ENCODE peak calls at places on chromosomes 16 and 17, in ten cellular contexts. O is thoracic aorta; M is left ventricle myocardium inferior; J is WTC11; R is activated CD8-positive, alpha-beta T cell treated with anti-CD3 and anti-CD28 coated beads for 36 hours; W is epithelial cell of proximal tubule; N is RWPE1; G is H9; P is NB4; B is progenitor cell of endocrine pancreas. A is an unnamed sample.

GRCh38 chr17:78534492-78535284 is 42.5 kb downstream of the DNAH17 start:
- DNase-seq in W (no peak), J (no peak), O (no peak), G (no peak), M (no peak), P (no peak), R (no peak), B (no peak), N (no peak), A (no peak)

GRCh38 chr16:88713568-88714419 is 7.5 kb downstream of the CTU2 start:
- DNase-seq in N (no peak), J (no peak), G (no peak), B (no peak), O (no peak), W (no peak), R (no peak), P (no peak), M (no peak), A (no peak)

GRCh38 chr17:36936455-36936934 is 780 bp upstream of the LHX1 start:
- DNase-seq in R (no peak), W (no peak), J (peak), M (no peak), B (no peak), G (peak), P (no peak), O (no peak), N (no peak), A (no peak)

GRCh38 chr17:59572301-59572924 is 7.0 kb downstream of the DHX40 start:
- DNase-seq in N (no peak), M (no peak), R (peak), J (no peak), B (no peak), O (no peak), P (peak), G (no peak), W (no peak), A (no peak)

GRCh38 chr16:84754353-84754856 is 54.6 kb downstream of the USP10 start:
- DNase-seq in M (no peak), B (peak), J (peak), R (peak), O (peak), G (peak), N (peak), W (no peak), P (peak), A (no peak)

GRCh38 chr17:64778367-64779290 is 116.5 kb upstream of the SMURF2 start:
- DNase-seq in P (no peak), W (no peak), G (peak), J (peak), B (peak), R (peak), N (no peak), M (peak), O (no peak), A (no peak)

GRCh38 chr16:27386674-27387073 is 15.3 kb upstream of the IL21R start:
- DNase-seq in R (no peak), B (no peak), P (no peak), W (no peak), O (no peak), N (no peak), G (no peak), M (no peak), J (no peak), A (no peak)

GRCh38 chr17:41333098-41333497 is 17.5 kb downstream of the KRT33A start:
- DNase-seq in O (no peak), G (no peak), R (no peak), J (no peak), P (no peak), B (no peak), M (no peak), W (no peak), N (no peak), A (no peak)

GRCh38 chr16:89318871-89319627 is 101.5 kb downstream of the ZNF778 start:
- DNase-seq in W (no peak), N (no peak), G (no peak), B (no peak), J (no peak), M (no peak), P (no peak), O (no peak), R (no peak), A (no peak)

GRCh38 chr17:77507116-77507885 is 366.5 kb downstream of the SEC14L1 start:
- DNase-seq in W (no peak), M (no peak), G (peak), P (no peak), N (peak), J (peak), B (no peak), O (no peak), R (no peak), A (peak)

GRCh38 chr17:12021604-12022003 is 927 bp downstream of the MAP2K4 start:
- DNase-seq in O (no peak), P (no peak), N (peak), B (no peak), M (no peak), J (no peak), G (no peak), R (no peak), W (no peak), A (no peak)

GRCh38 chr17:48526986-48527741 is 3.6 kb downstream of the HOXB1 start:
- DNase-seq in N (no peak), B (no peak), O (no peak), M (no peak), R (peak), G (peak), J (peak), W (no peak), P (no peak), A (no peak)

GRCh38 chr16:19745286-19746018 is 27.4 kb downstream of the IQCK start:
- DNase-seq in G (no peak), B (no peak), J (no peak), O (no peak), W (no peak), R (no peak), N (no peak), P (no peak), M (no peak), A (no peak)

GRCh38 chr17:51152766-51153209 is 571 bp upstream of the NME1 start:
- DNase-seq in O (no peak), R (no peak), G (no peak), P (no peak), W (no peak), J (no peak), M (no peak), N (no peak), B (no peak), A (no peak)

DNA sequence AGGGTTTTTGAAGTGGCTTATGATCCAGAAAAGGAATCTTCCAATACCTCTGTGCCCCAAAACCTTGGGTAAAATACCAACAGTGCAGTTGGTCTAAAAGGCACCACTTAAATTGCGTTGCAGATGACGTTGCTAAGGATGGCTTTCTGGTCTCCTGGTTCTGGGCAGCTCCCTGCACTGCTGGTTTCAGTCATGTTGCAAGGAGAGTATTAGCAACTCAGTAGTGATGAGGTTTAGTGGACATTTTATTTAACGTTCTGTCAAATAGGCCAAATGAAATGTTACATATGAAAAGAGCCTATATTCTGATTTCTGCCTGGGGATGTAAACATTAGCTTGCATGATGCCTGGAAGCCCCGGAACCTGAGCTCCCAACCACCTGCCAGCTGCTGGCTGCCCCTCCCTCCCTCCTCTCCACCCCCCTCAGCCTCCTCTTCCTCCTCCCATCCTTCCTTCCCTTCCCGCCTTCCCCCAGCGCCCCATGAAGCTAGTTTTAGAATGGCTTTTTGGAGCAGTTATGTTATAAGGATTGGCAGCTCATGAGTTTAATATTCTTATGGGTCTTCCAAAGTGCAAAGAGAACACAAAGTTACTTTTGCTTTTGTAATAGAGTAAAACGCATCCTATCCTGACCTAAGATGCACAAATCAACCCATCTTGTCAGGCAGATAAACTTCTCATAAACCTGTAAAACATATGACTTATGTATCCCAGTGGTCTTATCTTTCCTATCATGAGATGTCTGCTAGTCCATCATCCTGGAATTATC is 20.7 kb downstream of the CD7 start:
- DNase-seq in B (no peak), G (no peak), J (no peak), N (no peak), W (no peak), O (no peak), R (no peak), P (no peak), M (no peak), A (no peak)
- TF ChIP-seq CTCF in B (no peak), G (no peak), J (no peak), N (no peak), W (no peak), O (no peak), R (no peak), P (no peak), M (no peak), A (no peak)

GRCh38 chr16:2769675-2770056 is 7.4 kb downstream of the ELOB start:
- DNase-seq in W (no peak), R (no peak), N (peak), O (no peak), J (no peak), G (no peak), B (no peak), M (no peak), P (peak), A (no peak)

GRCh38 chr16:2769100-2769529 is 8.0 kb downstream of the ELOB start:
- DNase-seq in N (no peak), J (no peak), G (no peak), B (no peak), P (no peak), M (no peak), W (no peak), O (no peak), R (no peak), A (no peak)

GRCh38 chr16:2770781-2771111 is 6.3 kb downstream of the ELOB start:
- DNase-seq in J (no peak), N (no peak), O (no peak), B (no peak), G (no peak), M (no peak), W (no peak), P (peak), R (no peak), A (no peak)

GRCh38 chr16:2771496-2772402 is 5.3 kb downstream of the ELOB start:
- DNase-seq in J (no peak), G (peak), P (peak), R (no peak), N (no peak), W (no peak), O (no peak), M (no peak), B (no peak), A (no peak)

DNA sequence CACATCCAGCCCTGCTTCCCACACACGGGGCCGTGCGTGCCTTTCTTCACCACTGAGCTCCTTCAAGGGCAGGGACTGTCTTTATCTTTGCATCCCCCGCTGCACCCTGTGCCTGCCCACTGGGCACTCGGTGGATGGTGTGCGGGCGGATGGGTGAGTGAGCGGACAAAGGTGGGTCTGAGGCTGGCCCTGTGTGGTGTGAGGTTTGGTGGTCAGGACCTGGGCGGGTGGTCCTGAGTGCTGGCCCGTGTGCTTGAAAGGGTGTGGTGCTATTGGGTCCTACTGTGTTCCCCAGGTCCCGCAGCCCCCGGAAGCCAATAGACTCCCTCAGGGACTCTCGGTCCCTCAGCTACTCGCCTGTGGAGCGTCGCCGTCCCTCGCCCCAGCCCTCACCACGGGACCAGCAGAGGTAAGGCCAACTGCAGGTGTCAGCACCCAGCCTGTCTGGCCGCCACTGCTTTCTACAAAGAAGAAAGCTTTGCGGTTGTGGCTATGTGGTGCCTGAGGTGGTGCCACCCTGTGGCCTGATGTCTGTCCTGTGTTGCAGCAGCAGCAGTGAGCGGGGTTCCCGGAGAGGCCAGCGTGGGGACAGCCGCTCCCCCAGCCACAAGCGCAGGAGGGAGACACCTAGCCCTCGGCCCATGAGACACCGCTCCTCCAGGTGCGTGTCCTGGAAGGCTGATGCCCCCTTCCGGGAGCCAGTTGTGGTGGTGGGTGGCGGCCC is 6.9 kb downstream of the ELOB start:
- DNase-seq in R (no peak), M (no peak), P (peak), N (no peak), J (no peak), G (no peak), B (no peak), O (no peak), W (no peak), A (no peak)
- TF ChIP-seq CTCF in R (no peak), M (no peak), P (peak), N (no peak), J (no peak), G (peak), B (no peak), O (no peak), W (peak), A (no peak)

DNA sequence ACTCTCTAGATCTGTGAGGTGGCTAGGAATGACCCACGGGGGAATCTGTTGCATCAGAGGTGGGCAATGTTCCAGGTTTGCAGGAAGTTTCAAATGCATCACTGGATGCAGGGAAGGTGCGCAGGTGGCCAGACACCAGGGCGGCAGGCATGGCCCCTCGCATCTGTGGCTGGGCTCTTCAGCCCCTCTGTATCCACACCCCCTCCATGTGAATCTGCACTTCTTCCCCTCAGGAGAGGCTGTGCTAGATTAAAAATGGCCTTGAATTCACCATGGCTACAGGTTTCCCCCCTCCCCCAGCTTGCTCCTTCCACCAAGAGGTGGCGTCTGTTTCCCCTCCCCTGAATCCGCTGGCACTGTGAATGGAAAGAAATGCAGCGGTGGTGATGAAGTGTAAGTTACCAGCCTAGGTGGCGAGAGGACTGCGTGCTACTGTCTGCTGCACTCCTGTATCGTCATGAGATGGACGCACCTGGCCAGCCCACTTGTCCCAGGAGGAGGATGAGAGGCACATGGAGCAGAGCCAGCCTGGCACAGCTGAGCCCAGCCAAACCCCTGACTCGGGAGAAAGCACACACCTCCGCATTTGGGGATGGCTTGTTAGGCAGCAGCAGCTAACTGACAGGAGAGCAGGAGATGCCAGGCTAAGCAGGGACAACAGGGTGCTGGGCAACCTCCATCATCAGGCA is 26.3 kb downstream of the TNFRSF13B start:
- DNase-seq in M (no peak), J (peak), R (no peak), B (no peak), O (no peak), N (no peak), W (no peak), G (peak), P (peak), A (no peak)
- TF ChIP-seq CTCF in M (no peak), J (no peak), R (no peak), B (no peak), O (no peak), N (no peak), W (no peak), G (peak), P (peak), A (no peak)

GRCh38 chr16:1763521-1764511 is 7.5 kb downstream of the NME3 start:
- DNase-seq in W (no peak), G (peak), B (no peak), O (no peak), N (no peak), P (no peak), J (peak), R (no peak), M (no peak), A (no peak)
- TF ChIP-seq CTCF in W (peak), G (peak), B (peak), O (no peak), N (peak), P (no peak), J (peak), R (no peak), M (peak), A (no peak)

GRCh38 chr17:80126449-80126715 is 20.5 kb downstream of the EIF4A3 start:
- DNase-seq in R (no peak), G (no peak), M (no peak), P (no peak), O (no peak), B (no peak), J (no peak), W (no peak), N (no peak), A (no peak)

GRCh38 chr17:80123791-80124190 is 22.4 kb downstream of the GAA start:
- DNase-seq in B (no peak), R (no peak), O (no peak), G (peak), N (no peak), M (no peak), P (no peak), W (no peak), J (no peak), A (no peak)

GRCh38 chr17:80122926-80123505 is 21.6 kb downstream of the GAA start:
- DNase-seq in N (no peak), O (no peak), P (no peak), G (peak), W (no peak), R (no peak), M (no peak), B (no peak), J (no peak), A (no peak)

GRCh38 chr17:80125656-80126448 is 21.1 kb downstream of the EIF4A3 start:
- DNase-seq in B (no peak), N (no peak), P (no peak), W (no peak), G (no peak), J (no peak), O (no peak), M (no peak), R (no peak), A (no peak)

GRCh38 chr17:80124351-80124981 is 22.5 kb downstream of the EIF4A3 start:
- DNase-seq in J (peak), P (no peak), M (no peak), N (no peak), R (no peak), G (peak), B (peak), O (no peak), W (no peak), A (no peak)
- TF ChIP-seq CTCF in J (peak), P (peak), M (peak), N (no peak), R (no peak), G (peak), B (peak), O (no peak), W (peak), A (no peak)

GRCh38 chr16:3485821-3486505 is 9.3 kb downstream of the C16orf90 start:
- DNase-seq in N (no peak), G (no peak), R (no peak), M (no peak), O (no peak), B (no peak), J (peak), W (no peak), P (no peak), A (no peak)

GRCh38 chr16:3486506-3487215 is 8.6 kb downstream of the C16orf90 start:
- DNase-seq in G (no peak), R (no peak), B (no peak), O (no peak), N (no peak), J (no peak), M (no peak), W (no peak), P (no peak), A (no peak)

GRCh38 chr16:3485097-3485470 is 10.2 kb downstream of the C16orf90 start:
- DNase-seq in R (no peak), P (no peak), M (no peak), J (no peak), W (no peak), G (no peak), O (no peak), B (no peak), N (no peak), A (no peak)

GRCh38 chr16:3488801-3489200 is 6.5 kb downstream of the C16orf90 start:
- DNase-seq in N (no peak), M (no peak), B (no peak), O (no peak), J (no peak), R (no peak), W (no peak), G (no peak), P (no peak), A (no peak)

DNA sequence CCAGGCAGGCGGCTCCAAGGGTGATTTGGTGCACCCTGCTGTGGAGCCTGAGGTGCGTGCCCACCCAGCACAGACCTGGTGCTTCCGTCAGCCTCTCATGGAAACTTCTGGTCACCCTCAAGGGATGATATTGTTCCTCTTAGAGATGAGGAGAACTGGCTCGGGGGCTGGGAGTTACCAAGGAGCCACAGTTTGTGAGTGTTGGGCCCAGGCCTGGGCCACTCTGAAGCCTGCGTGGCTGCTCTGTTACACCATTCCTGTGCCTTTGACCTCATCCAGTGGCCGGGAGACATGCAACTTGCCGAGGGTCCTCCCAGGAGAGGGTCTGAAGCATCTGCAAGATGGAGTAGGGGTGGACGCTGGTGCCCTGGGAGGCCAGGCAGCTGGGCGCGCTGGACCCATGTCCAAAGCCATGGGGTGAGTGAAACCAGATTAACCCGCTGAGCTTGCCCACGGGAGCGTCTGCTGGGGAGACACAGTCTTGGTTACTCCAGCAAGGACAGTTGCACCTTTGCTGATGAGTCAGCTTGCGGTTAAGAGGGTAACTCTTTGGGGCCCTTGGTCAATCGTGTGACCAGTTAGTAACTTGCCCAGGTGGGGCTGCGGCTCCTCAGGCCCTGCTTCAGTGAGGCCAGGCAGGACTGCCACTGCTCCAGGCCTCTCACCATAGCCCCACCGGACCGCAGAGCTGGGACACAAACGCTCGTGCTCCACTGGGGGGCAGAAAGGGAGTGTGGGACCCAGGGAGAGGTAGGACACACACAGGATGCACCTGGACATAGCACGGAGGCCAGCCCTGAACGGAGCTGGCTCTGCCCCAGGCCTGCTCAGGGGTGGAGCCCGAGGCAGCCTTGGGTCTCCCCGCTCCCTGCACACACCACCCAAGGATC is 7.5 kb downstream of the C16orf90 start:
- DNase-seq in G (no peak), O (no peak), R (no peak), B (no peak), P (no peak), M (no peak), N (no peak), W (no peak), J (no peak), A (no peak)
- TF ChIP-seq CTCF in G (no peak), O (no peak), R (no peak), B (no peak), P (no peak), M (no peak), N (no peak), W (no peak), J (no peak), A (no peak)

A was measured in tibial artery.